ENCODE peak calls at places on chromosomes 6 and 20, in ten cellular contexts. J, D, O, L, E, N, V, Z, K and Q are unnamed samples.

GRCh38 chr20:23160536-23161243 is 74.6 kb upstream of the CD93 start:
- ATAC-seq in N (no peak), O (no peak), L (no peak), Z (peak), K (no peak), E (no peak), J (no peak), V (no peak), D (no peak), Q (no peak)

GRCh38 chr6:116443105-116443504 is 18.1 kb upstream of the CALHM6 start:
- ATAC-seq in Z (no peak), L (no peak), N (no peak), K (no peak), V (no peak), J (no peak), E (no peak), O (no peak), D (no peak), Q (no peak)

GRCh38 chr20:19932170-19932667 is 84.9 kb upstream of the NAA20 start:
- ATAC-seq in J (no peak), N (no peak), O (no peak), E (no peak), D (no peak), L (no peak), V (no peak), Z (no peak), K (peak), Q (no peak)

GRCh38 chr6:105452924-105453756 is 50.3 kb upstream of the PREP start:
- ATAC-seq in V (peak), N (peak), L (peak), E (peak), O (peak), J (peak), K (no peak), Z (no peak), D (peak), Q (no peak)

GRCh38 chr6:160837146-160837545 is 135.1 kb downstream of the PLG start:
- ATAC-seq in Z (peak), N (no peak), D (no peak), O (no peak), K (no peak), E (no peak), J (no peak), L (no peak), V (no peak), Q (no peak)

GRCh38 chr20:35952480-35953410 is 1.6 kb downstream of the SCAND1 start:
- ATAC-seq in K (no peak), N (no peak), O (no peak), D (no peak), J (no peak), V (no peak), L (no peak), Z (no peak), E (no peak), Q (no peak)

GRCh38 chr6:88641178-88641903 is 322.1 kb downstream of the RNGTT start:
- ATAC-seq in K (no peak), L (no peak), E (no peak), N (no peak), J (peak), O (peak), Z (no peak), V (no peak), D (no peak), Q (peak)

GRCh38 chr6:13985663-13986325 is 61.0 kb downstream of the RNF182 start:
- ATAC-seq in J (no peak), V (no peak), O (no peak), K (no peak), D (no peak), L (no peak), E (no peak), Z (no peak), N (no peak), Q (no peak)

GRCh38 chr20:32231847-32232246 is 24.2 kb downstream of the POFUT1 start:
- ATAC-seq in K (no peak), Z (no peak), E (no peak), V (peak), N (peak), L (peak), O (peak), J (peak), D (peak), Q (peak)

GRCh38 chr6:152248987-152249386 is 388.2 kb downstream of the SYNE1 start:
- ATAC-seq in D (no peak), E (peak), N (no peak), Z (no peak), K (no peak), J (no peak), L (no peak), O (no peak), V (no peak), Q (no peak)

GRCh38 chr6:88843040-88843439 is 120.4 kb downstream of the RNGTT start:
- ATAC-seq in Z (no peak), K (peak), V (no peak), L (no peak), E (no peak), O (no peak), J (no peak), D (no peak), N (no peak), Q (no peak)

GRCh38 chr6:27161946-27162603 is 85.4 kb upstream of the PRSS16 start:
- ATAC-seq in V (no peak), Z (peak), O (peak), E (peak), L (peak), J (peak), D (no peak), N (no peak), K (no peak), Q (peak)

GRCh38 chr6:56891754-56892153 is 63.2 kb upstream of the BEND6 start:
- ATAC-seq in L (no peak), Z (peak), O (no peak), D (no peak), K (no peak), J (no peak), E (no peak), V (no peak), N (no peak), Q (no peak)

GRCh38 chr6:166465671-166466087 is 82.9 kb upstream of the MPC1 start:
- ATAC-seq in E (no peak), K (peak), V (no peak), D (no peak), L (no peak), O (no peak), N (no peak), J (no peak), Z (no peak), Q (no peak)

GRCh38 chr6:28758046-28758817 is 165.6 kb downstream of the TRIM27 start:
- ATAC-seq in N (no peak), O (no peak), L (no peak), Z (peak), J (peak), D (no peak), K (no peak), E (no peak), V (no peak), Q (no peak)

GRCh38 chr6:163513570-163514166 is 99.2 kb downstream of the QKI start:
- ATAC-seq in Z (peak), J (no peak), K (peak), O (no peak), V (no peak), D (no peak), N (no peak), L (no peak), E (peak), Q (no peak)

GRCh38 chr6:142570221-142570671 is 268.4 kb downstream of the ADGRG6 start:
- ATAC-seq in V (no peak), J (no peak), O (no peak), D (no peak), Z (no peak), L (no peak), N (no peak), E (peak), K (no peak), Q (peak)

GRCh38 chr6:88985901-88986300 is 22.5 kb upstream of the RNGTT start:
- ATAC-seq in E (peak), O (no peak), L (no peak), Z (no peak), V (no peak), D (no peak), K (no peak), J (no peak), N (no peak), Q (no peak)

GRCh38 chr6:24205020-24205492 is 79.0 kb downstream of the NRSN1 start:
- ATAC-seq in N (no peak), Z (peak), L (no peak), E (peak), O (no peak), J (no peak), D (no peak), V (no peak), K (no peak), Q (no peak)

GRCh38 chr20:61052796-61053442 is 199.1 kb upstream of the CDH4 start:
- ATAC-seq in L (no peak), E (no peak), J (no peak), N (no peak), Z (no peak), O (no peak), K (no peak), D (no peak), V (no peak), Q (no peak)

GRCh38 chr6:11363881-11364576 is 131.6 kb upstream of the NEDD9 start:
- ATAC-seq in L (peak), N (peak), Z (no peak), D (no peak), J (peak), V (no peak), K (no peak), O (peak), E (no peak), Q (peak)

GRCh38 chr6:41596807-41597206 is 41.5 kb upstream of the MDFI start:
- ATAC-seq in D (no peak), V (no peak), K (no peak), Z (no peak), J (no peak), L (no peak), E (no peak), N (no peak), O (no peak), Q (no peak)

GRCh38 chr6:166424431-166424830 is 41.7 kb upstream of the MPC1 start:
- ATAC-seq in K (no peak), Z (no peak), D (no peak), O (no peak), N (no peak), J (no peak), E (no peak), V (no peak), L (no peak), Q (no peak)

GRCh38 chr20:6693178-6693807 is 74.2 kb upstream of the BMP2 start:
- ATAC-seq in K (peak), Z (no peak), V (no peak), E (no peak), D (no peak), N (no peak), J (no peak), O (no peak), L (no peak), Q (no peak)

GRCh38 chr6:131038612-131039344 is 24.3 kb downstream of the EPB41L2 start:
- ATAC-seq in O (no peak), D (no peak), L (no peak), J (no peak), V (no peak), E (no peak), N (no peak), Z (no peak), K (no peak), Q (no peak)

GRCh38 chr6:120826253-120826652 is 508.0 kb downstream of the TBC1D32 start:
- ATAC-seq in Z (peak), V (no peak), E (peak), J (no peak), L (no peak), N (no peak), O (no peak), K (no peak), D (no peak), Q (no peak)

GRCh38 chr6:46491789-46492547 is 719 bp upstream of the RCAN2 start:
- ATAC-seq in J (peak), K (peak), V (peak), N (peak), O (peak), L (no peak), Z (peak), E (peak), D (peak), Q (peak)

GRCh38 chr6:16950825-16951495 is 150.9 kb upstream of the STMND1 start:
- ATAC-seq in J (peak), K (no peak), L (no peak), Z (no peak), D (no peak), E (no peak), O (peak), N (no peak), V (no peak), Q (no peak)

GRCh38 chr6:163579880-163580295 is 165.4 kb downstream of the QKI start:
- ATAC-seq in Z (peak), E (peak), J (no peak), L (no peak), V (no peak), O (no peak), K (peak), N (no peak), D (no peak), Q (peak)